ENCODE peak calls at places on chromosomes 11 and 22, in four cellular contexts. L is uterus, P is NCI-H2081, E is fibroblast of lung. O is an unnamed sample.

GRCh38 chr11:86666193-86666592 is 6.2 kb downstream of the ME3 start:
- DNase-seq in L (no peak), P (no peak), E (no peak), O (no peak)

GRCh38 chr11:1513326-1514296 is 27.0 kb upstream of the MOB2 start:
- DNase-seq in L (no peak), P (no peak), E (no peak), O (no peak)

GRCh38 chr22:50138036-50138435 is 32.5 kb upstream of the PANX2 start:
- DNase-seq in L (no peak), P (no peak), E (no peak), O (no peak)

GRCh38 chr11:123719452-123719851 is 22.0 kb downstream of the ZNF202 start:
- DNase-seq in L (no peak), P (no peak), E (peak; percentile 57), O (peak; percentile 12)

GRCh38 chr22:17773606-17774205 is 563 bp downstream of the BID start:
- DNase-seq in L (peak; percentile 30), P (peak; percentile 65), E (peak; percentile 35), O (peak; percentile 81)

GRCh38 chr22:46609175-46609690 is 11.0 kb upstream of the GRAMD4 start:
- DNase-seq in L (no peak), P (no peak), E (no peak), O (no peak)

GRCh38 chr11:70796601-70797000 is 398.3 kb downstream of the CTTN start:
- DNase-seq in L (no peak), P (no peak), E (no peak), O (peak; percentile 42)

GRCh38 chr11:35324981-35325380 is 94.4 kb downstream of the SLC1A2 start:
- DNase-seq in L (no peak), P (no peak), E (peak; percentile 48), O (no peak)

GRCh38 chr11:69178819-69179482 is 23.2 kb downstream of the SMIM38 start:
- DNase-seq in L (no peak), P (no peak), E (no peak), O (peak; percentile 15)

GRCh38 chr11:6864436-6864835 is 1.6 kb downstream of the OR10A2 start:
- DNase-seq in L (no peak), P (no peak), E (peak; percentile 4), O (peak; percentile 18)

GRCh38 chr22:48954781-48955311 is 872.8 kb downstream of the BRD1 start:
- DNase-seq in L (no peak), P (no peak), E (no peak), O (no peak)

GRCh38 chr11:118652681-118653181 is 26.7 kb downstream of the TREH start:
- DNase-seq in L (no peak), P (peak; percentile 37), E (no peak), O (no peak)

GRCh38 chr11:119152604-119153003 is 3.8 kb downstream of the ABCG4 start:
- DNase-seq in L (no peak), P (no peak), E (no peak), O (no peak)

GRCh38 chr22:44702479-44703219 is 645 bp downstream of the PRR5 start:
- DNase-seq in L (peak; percentile 25), P (peak; percentile 3), E (peak; percentile 48), O (peak; percentile 81)

GRCh38 chr22:43085658-43086606 is 3.3 kb downstream of the TTLL1 start:
- DNase-seq in L (no peak), P (no peak), E (no peak), O (no peak)

GRCh38 chr22:41308054-41308453 is 6.7 kb downstream of the ZC3H7B start:
- DNase-seq in L (peak; percentile 58), P (no peak), E (peak; percentile 9), O (no peak)

GRCh38 chr11:67364783-67365525 is 8.4 kb downstream of the CLCF1 start:
- DNase-seq in L (peak; percentile 28), P (no peak), E (no peak), O (peak; percentile 70)

GRCh38 chr22:35128637-35129036 is 62.7 kb downstream of the ISX start:
- DNase-seq in L (no peak), P (no peak), E (no peak), O (no peak)

GRCh38 chr11:78961186-78961782 is 386.6 kb upstream of the NARS2 start:
- DNase-seq in L (no peak), P (peak; percentile 33), E (peak; percentile 20), O (peak; percentile 96)

GRCh38 chr11:13669544-13670488 is 1.3 kb downstream of the FAR1 start:
- DNase-seq in L (no peak), P (no peak), E (no peak), O (no peak)

GRCh38 chr11:103582351-103582909 is 454.0 kb upstream of the DDI1 start:
- DNase-seq in L (no peak), P (peak; percentile 39), E (no peak), O (no peak)

GRCh38 chr11:7656704-7657103 is 16.6 kb downstream of the CYB5R2 start:
- DNase-seq in L (no peak), P (no peak), E (no peak), O (no peak)

GRCh38 chr22:32880061-32880460 is 78.6 kb downstream of the TIMP3 start:
- DNase-seq in L (peak; percentile 43), P (no peak), E (peak; percentile 84), O (no peak)

GRCh38 chr11:3042496-3043314 is 14.5 kb downstream of the CARS1 start:
- DNase-seq in L (no peak), P (no peak), E (no peak), O (no peak)

GRCh38 chr11:1565904-1566247 is 6.2 kb downstream of the DUSP8 start:
- DNase-seq in L (no peak), P (no peak), E (no peak), O (no peak)